ENCODE peak calls at places on chromosomes 11 and 22, in four cellular contexts. P is transverse colon, K is HCT116, D is GM23338. Q is an unnamed sample.

GRCh38 chr11:23233075-23233474 is 372.8 kb upstream of the CCDC179 start:
- DNase-seq in P (no peak), D (no peak), K (no peak), Q (no peak)

GRCh38 chr11:57798905-57799559 is 37.4 kb downstream of the CTNND1 start:
- DNase-seq in P (peak; percentile 85), D (no peak), K (peak; percentile 94), Q (peak; percentile 30)

GRCh38 chr11:103829596-103829995 is 206.8 kb upstream of the DDI1 start:
- DNase-seq in D (no peak), K (no peak), P (no peak), Q (no peak)

GRCh38 chr22:21707677-21708076 is 27.9 kb downstream of the YPEL1 start:
- DNase-seq in D (no peak), K (no peak), P (no peak), Q (no peak)

GRCh38 chr22:49600891-49601431 is 226.7 kb downstream of the BRD1 start:
- DNase-seq in P (no peak), D (no peak), K (no peak), Q (no peak)

GRCh38 chr11:60240661-60241060 is 2.3 kb downstream of the MS4A4E start:
- DNase-seq in D (no peak), K (no peak), P (no peak), Q (no peak)

GRCh38 chr11:46701078-46701654 is 335 bp downstream of the ZNF408 start:
- DNase-seq in P (no peak), D (peak; percentile 21), K (no peak), Q (no peak)

GRCh38 chr11:97972731-97973130 is 1048.0 kb upstream of the CNTN5 start:
- DNase-seq in K (no peak), D (no peak), P (no peak), Q (no peak)

GRCh38 chr11:126862664-126863247 is 137.8 kb downstream of the KIRREL3 start:
- DNase-seq in D (peak; percentile 58), K (no peak), P (no peak), Q (no peak)

GRCh38 chr11:18063131-18063530 is 17.1 kb upstream of the TPH1 start:
- DNase-seq in P (no peak), K (no peak), D (no peak), Q (no peak)

GRCh38 chr11:41446107-41446506 is 13.3 kb downstream of the LRRC4C start:
- DNase-seq in D (no peak), K (no peak), P (no peak), Q (no peak)

DNA sequence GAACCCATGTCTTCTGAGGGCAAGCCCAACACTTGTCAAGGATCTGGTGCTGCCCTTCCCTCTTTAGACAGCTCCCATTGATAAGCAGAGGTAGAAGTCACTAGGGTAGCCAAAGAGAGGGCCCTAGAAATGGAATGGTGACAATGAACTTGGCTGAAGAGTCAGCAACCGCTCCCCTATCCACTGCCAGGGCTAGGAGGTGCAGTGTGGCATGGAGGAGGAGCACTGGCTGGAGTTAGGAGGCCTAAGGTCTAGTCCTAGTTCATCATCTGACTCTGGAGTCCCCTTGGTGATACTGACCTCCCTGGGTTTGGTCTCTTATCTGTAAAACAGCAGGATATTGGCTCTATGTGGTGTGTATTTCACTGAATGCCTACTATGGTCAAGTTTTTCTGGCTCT is 10.3 kb downstream of the TIMP3 start:
- DNase-seq in K (no peak), P (no peak), D (no peak), Q (no peak)
- TF ChIP-seq POLR2AphosphoS5 in K (no peak), P (no peak), D (no peak), Q (no peak)

GRCh38 chr11:124627546-124627945 is 4.9 kb downstream of the TBRG1 start:
- DNase-seq in P (no peak), D (no peak), K (no peak), Q (peak; percentile 83)

GRCh38 chr11:124638500-124638899 is 15.8 kb downstream of the TBRG1 start:
- DNase-seq in P (no peak), D (no peak), K (no peak), Q (no peak)

GRCh38 chr11:124629961-124630360 is 7.3 kb downstream of the TBRG1 start:
- DNase-seq in D (no peak), P (no peak), K (no peak), Q (no peak)

DNA sequence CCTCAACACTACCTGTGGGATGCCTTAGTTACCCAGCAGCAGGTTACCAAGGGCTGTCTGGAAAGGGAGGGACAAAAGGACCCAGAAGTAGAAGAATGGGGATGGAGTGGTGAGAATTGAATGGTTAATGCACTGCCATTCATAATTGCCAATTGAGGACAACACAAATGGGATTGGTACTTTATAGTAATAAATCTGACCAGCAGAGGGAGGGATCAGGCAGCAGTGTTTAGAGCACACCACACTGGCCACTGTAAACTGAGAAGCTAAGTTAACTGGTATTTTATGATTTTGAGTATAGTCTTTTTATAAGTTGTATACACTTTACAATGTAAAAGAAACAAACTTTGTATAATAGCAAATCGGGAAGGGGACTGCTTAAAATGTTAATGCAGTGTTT is 10.7 kb downstream of the TBRG1 start:
- DNase-seq in D (no peak), K (no peak), P (no peak), Q (no peak)
- TF ChIP-seq CTCF in D (peak; percentile 35), K (peak; percentile 27), P (no peak), Q (no peak)

GRCh38 chr11:1694064-1694845 is 2.7 kb upstream of the KRTAP5-6 start:
- DNase-seq in K (peak; percentile 57), D (peak; percentile 94), P (peak; percentile 91), Q (peak; percentile 83)
- TF ChIP-seq POLR2AphosphoS5 in K (no peak), D (no peak), P (no peak), Q (no peak)

DNA sequence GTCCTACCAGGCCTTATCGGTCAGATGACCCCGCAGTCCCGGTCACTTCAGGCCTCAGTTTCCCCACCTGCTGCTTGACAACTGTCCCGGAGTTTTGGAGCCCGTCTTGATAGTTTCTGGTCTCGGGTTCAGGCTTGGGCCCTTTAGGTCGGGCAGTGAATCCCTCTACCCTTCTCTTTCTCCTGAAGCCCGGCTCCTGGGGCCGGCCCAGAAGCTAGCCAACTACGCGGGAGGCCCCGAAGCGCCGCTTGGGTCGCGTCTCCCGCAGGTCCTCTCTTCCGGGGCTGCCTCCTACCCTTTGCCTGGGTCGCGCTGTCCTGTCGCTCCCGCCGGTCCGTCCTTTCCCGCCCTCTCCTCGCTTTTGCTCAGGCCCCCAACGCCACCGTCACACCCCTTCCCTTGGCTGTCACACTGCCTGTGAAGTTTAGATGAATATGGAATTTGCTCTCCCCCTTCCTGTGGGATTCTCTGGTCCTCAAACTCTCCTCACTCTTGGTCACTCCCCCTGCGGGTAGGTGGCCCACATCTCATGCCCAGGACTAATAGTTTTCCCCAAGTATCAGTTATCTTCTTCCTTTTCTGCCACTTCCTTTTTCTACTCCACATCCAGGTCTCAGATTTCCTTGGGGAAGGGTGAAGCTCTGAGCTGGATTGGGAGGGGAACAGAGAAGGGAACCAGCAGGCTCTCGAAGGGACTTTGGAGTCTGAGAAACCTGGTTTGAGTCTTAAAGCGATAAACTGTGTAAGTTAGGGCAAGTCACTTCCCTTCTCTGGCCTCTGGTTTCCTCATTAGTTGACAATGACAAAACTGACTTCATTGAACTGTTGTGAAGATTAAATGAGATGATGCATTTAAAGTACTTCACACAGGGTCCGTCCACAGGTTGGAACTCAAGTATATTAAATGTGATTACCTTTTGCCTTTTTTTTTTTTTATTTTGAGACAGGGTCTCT is 791 bp downstream of the RAB1B start:
- DNase-seq in K (no peak), D (peak; percentile 72), P (no peak), Q (peak; percentile 75)
- TF ChIP-seq CTCF in K (peak; percentile 15), D (peak; percentile 42), P (no peak), Q (peak; percentile 4)

GRCh38 chr11:10696797-10697620 is 3.5 kb upstream of the IRAG1 start:
- DNase-seq in P (no peak), K (no peak), D (no peak), Q (no peak)
- TF ChIP-seq POLR2AphosphoS5 in P (no peak), K (no peak), D (no peak), Q (no peak)

GRCh38 chr11:61609970-61610347 is 29.1 kb upstream of the SYT7 start:
- DNase-seq in D (peak; percentile 72), K (no peak), P (no peak), Q (peak; percentile 29)
- TF ChIP-seq CTCF in D (peak; percentile 35), K (peak; percentile 51), P (no peak), Q (no peak)

DNA sequence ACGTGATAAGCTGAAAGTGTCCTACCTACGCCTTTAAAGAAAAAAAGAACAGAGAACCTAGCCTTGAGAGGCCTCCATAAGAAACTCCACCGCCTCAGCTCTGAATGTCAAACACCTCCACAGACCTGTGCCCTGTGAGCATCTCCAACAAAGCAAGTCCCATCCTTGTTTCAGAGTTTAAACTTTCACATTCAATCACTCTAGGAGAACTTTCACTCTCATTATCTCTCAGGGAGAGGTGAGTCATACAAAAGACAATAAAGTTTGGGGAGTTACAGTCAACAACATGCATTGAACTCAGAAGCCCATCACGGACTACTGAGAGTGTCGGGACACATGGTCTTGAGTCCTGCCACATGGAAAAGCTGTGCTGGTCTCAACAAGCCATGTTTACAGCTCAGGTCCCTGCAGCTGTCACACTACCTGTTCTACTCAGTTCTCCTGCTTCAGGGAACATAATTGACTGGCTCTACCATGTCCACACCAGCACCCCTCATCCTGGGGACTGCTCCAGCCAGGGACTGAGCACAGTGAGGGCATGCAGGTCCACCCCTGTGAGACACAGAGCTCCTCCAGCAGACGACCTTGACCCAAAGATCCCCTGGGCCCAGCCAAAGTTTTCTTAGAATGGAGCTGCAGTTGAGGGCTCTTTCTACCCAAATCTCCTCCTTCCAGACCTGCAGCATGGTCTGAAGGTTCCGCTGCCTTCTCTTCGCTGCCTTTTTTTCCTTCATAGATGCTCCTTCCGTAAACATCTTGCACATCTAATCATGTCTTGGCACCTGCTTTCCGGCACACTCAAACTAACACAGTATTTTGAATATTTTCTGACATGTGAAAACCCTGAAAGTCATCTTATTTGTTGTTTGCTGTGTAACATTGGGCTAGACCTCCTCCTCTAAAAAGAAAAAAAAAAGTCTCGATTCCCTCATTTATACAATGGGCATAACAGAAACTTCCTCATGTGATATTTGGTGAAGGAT is 114.9 kb downstream of the ETS1 start:
- DNase-seq in P (no peak), K (no peak), D (no peak), Q (no peak)
- TF ChIP-seq POLR2AphosphoS5 in P (no peak), K (no peak), D (no peak), Q (no peak)

GRCh38 chr11:77791301-77791700 is 29.2 kb downstream of the RSF1 start:
- DNase-seq in K (no peak), P (no peak), D (no peak), Q (no peak)
- TF ChIP-seq CTCF in K (no peak), P (no peak), D (no peak), Q (no peak)

DNA sequence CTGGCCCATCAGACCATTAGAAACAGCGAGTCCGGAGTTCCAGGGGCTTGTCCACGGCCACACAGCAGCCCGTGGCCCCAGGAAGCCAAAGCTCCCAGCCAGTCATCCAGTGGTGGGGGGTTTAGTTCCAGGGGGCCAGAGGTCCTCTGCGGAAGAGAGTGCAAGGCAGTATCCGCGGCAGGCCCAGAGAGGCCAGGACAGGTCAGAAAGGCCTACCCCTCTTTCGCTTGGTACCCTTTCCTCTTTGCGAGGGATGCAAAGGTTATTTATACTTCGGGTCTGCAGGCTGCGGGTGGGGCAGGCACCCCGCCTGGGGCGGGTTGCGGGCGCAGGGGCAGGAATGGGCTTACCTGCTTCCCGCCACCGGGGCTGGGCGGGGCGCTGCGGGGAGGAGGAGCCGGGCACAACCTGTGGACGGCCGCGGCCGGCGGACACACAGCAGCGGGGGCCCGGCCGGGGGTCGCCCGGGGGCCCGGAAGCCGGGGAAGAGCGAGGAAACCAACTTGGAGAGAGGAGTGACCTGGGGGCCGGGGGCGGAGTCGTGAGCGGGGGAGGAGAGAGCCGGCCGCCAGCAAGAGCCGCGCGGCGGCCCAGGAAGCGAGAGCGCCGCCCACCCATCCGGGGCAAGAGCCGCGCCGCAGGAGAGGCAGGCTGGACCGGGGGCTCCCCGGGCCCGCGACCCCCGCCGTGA is at the start of gene SH3BP1:
- DNase-seq in P (peak; percentile 81), D (peak; percentile 87), K (no peak), Q (no peak)
- TF ChIP-seq POLR2AphosphoS5 in P (peak; percentile 25), D (peak; percentile 30), K (peak; percentile 52), Q (no peak)